ENCODE peak calls at places on chromosomes 3 and 15, in four cellular contexts. T is breast epithelium, D is GM23338, L is uterus. C is an unnamed sample. For H3K36me3, the result is how much of the 10 kb centered on the place peaks cover.

GRCh38 chr15:89419370-89419984 is 76.9 kb downstream of the RHCG start:
- DNase-seq in T (no peak), D (peak), L (no peak), C (no peak)

GRCh38 chr3:76997733-76998132 is 42.2 kb upstream of the ROBO2 start:
- DNase-seq in T (no peak), D (no peak), L (no peak), C (no peak)

GRCh38 chr3:128505771-128506170 is 12.8 kb upstream of the GATA2 start:
- DNase-seq in T (no peak), D (no peak), L (no peak), C (no peak)

GRCh38 chr15:52010633-52011595 is 8.1 kb upstream of the MAPK6 start:
- DNase-seq in T (no peak), D (no peak), L (peak), C (no peak)

GRCh38 chr3:144189044-144189443 is 217.4 kb downstream of the DIPK2A start:
- DNase-seq in T (no peak), D (peak), L (no peak), C (no peak)

GRCh38 chr3:106212658-106213222 is 343.9 kb upstream of the CBLB start:
- DNase-seq in T (no peak), D (no peak), L (no peak), C (no peak)

GRCh38 chr3:177554900-177555759 is 357.8 kb upstream of the TBL1XR1 start:
- DNase-seq in T (no peak), D (peak), L (no peak), C (peak)

GRCh38 chr3:128497305-128498126 is 4.5 kb upstream of the GATA2 start:
- DNase-seq in T (no peak), D (peak), L (peak), C (no peak)

GRCh38 chr15:39213385-39213840 is 367.5 kb upstream of the THBS1 start:
- DNase-seq in T (peak), D (peak), L (no peak), C (peak)

GRCh38 chr15:69410290-69410874 is 3.8 kb upstream of the KIF23 start:
- DNase-seq in T (peak), D (peak), L (no peak), C (no peak)

GRCh38 chr3:140093742-140094141 is 158.8 kb downstream of the CLSTN2 start:
- DNase-seq in T (no peak), D (no peak), L (peak), C (peak)

GRCh38 chr3:4029135-4029534 is 229.9 kb downstream of the LRRN1 start:
- DNase-seq in T (no peak), D (no peak), L (no peak), C (no peak)

GRCh38 chr3:111820651-111821050 is 38.4 kb upstream of the PHLDB2 start:
- DNase-seq in T (no peak), D (no peak), L (no peak), C (no peak)

GRCh38 chr3:177742273-177742672 is 545.0 kb upstream of the TBL1XR1 start:
- DNase-seq in T (no peak), D (no peak), L (no peak), C (no peak)

GRCh38 chr15:34584321-34584668 is 844 bp upstream of the GOLGA8B start:
- DNase-seq in T (no peak), D (peak), L (no peak), C (no peak)

GRCh38 chr3:142724682-142725351 is 983 bp downstream of the TRPC1 start:
- DNase-seq in T (peak), D (peak), L (peak), C (no peak)

GRCh38 chr15:62994439-62994838 is 48.1 kb upstream of the TPM1 start:
- DNase-seq in T (no peak), D (no peak), L (no peak), C (no peak)

GRCh38 chr3:45972534-45973402 is 22.9 kb downstream of the FYCO1 start:
- DNase-seq in T (no peak), D (no peak), L (peak), C (peak)

GRCh38 chr3:126057936-126058335 is 26.0 kb downstream of the SLC41A3 start:
- DNase-seq in T (no peak), D (no peak), L (no peak), C (no peak)

GRCh38 chr15:101454365-101454764 is 35.1 kb downstream of the PCSK6 start:
- DNase-seq in T (no peak), D (no peak), L (no peak), C (no peak)

GRCh38 chr15:37045241-37045640 is 55.1 kb downstream of the MEIS2 start:
- DNase-seq in T (no peak), D (peak), L (no peak), C (no peak)

GRCh38 chr15:37041836-37042235 is 58.5 kb downstream of the MEIS2 start:
- DNase-seq in T (no peak), D (no peak), L (no peak), C (no peak)

GRCh38 chr15:37050345-37050744 is 50.0 kb downstream of the MEIS2 start:
- DNase-seq in T (no peak), D (no peak), L (no peak), C (no peak)

GRCh38 chr15:37046876-37047614 is 53.3 kb downstream of the MEIS2 start:
- DNase-seq in T (no peak), D (peak), L (no peak), C (no peak)

GRCh38 chr15:37045859-37046318 is 54.5 kb downstream of the MEIS2 start:
- DNase-seq in T (no peak), D (peak), L (no peak), C (no peak)
- H3K4me3 ChIP-seq in T (no peak), D (peak), L (no peak), C (no peak)

GRCh38 chr15:80662129-80662528 is 33.0 kb upstream of the ABHD17C start:
- DNase-seq in T (no peak), D (no peak), L (no peak), C (no peak)

GRCh38 chr15:80662756-80663553 is 32.2 kb upstream of the ABHD17C start:
- DNase-seq in T (no peak), D (peak), L (no peak), C (no peak)

GRCh38 chr15:80665151-80665550 is 30.0 kb upstream of the ABHD17C start:
- DNase-seq in T (no peak), D (no peak), L (no peak), C (no peak)

GRCh38 chr15:80659375-80659774 is 35.7 kb upstream of the ABHD17C start:
- DNase-seq in T (no peak), D (no peak), L (no peak), C (no peak)

GRCh38 chr15:80660114-80660513 is 35.0 kb upstream of the ABHD17C start:
- DNase-seq in T (no peak), D (peak), L (no peak), C (no peak)
- TF ChIP-seq CTCF in T (peak), D (peak), L (no peak), C (peak)

DNA sequence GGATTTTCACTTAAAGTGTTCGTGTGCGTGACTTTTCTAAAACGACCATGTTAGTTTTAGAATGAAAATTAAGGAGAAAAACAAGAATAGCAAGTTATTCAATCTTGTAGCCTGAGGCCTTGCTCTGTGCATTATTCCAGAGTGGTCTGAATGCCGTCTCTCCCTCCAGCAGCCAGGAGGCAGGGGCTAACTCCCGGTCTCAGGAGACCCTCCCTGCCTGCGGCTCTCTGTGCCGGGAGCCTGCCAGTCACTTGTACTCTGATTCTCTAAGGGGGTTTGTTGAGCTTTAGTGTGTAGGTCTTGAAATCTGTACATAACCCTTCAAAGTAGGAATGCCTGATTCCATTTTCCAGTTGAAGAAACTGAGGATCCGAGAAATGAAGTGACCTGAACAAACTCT is 97.3 kb downstream of the ARNT2 start:
- DNase-seq in T (no peak), D (no peak), L (no peak), C (no peak)
- H3K36me3 ChIP-seq in T (under half), D (under half), L (under half), C (under half)

DNA sequence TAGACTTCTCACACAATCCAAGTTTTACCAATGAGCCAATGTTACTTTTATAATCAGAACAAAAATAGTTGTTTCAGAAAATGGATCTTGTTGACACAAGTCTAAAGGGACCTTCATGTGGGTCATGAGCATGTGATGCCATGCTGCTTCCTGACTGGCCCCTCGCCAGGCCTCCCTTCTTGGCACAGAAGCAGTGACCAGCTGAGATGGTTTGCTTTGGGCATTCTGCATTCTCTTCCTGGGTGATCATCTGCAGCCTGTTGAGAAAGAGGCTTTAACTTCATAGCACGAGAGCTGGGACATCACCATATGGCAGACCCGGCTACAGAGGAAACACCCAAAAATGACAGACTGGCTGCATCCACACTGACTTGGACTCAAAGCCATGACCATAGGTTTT is 45.7 kb downstream of the TGM4 start:
- DNase-seq in T (no peak), D (no peak), L (no peak), C (no peak)
- H3K4me3 ChIP-seq in T (no peak), D (no peak), L (no peak), C (no peak)

GRCh38 chr3:161925749-161926360 is 429.2 kb downstream of the OTOL1 start:
- DNase-seq in T (no peak), D (no peak), L (no peak), C (no peak)
- TF ChIP-seq CTCF in T (no peak), D (no peak), L (no peak), C (no peak)

GRCh38 chr3:122692674-122693073 is 12.0 kb downstream of the PARP14 start:
- DNase-seq in T (no peak), D (no peak), L (no peak), C (no peak)
- H3K36me3 ChIP-seq in T (under half), D (under half), L (under half), C (under half)